ENCODE peak calls at places on chromosomes 13 and 19, in six cellular contexts. Q is GM12892, P is NB4, E is transverse colon, O is heart left ventricle, K is adrenal gland. M is an unnamed sample.

GRCh38 chr13:82224806-82225205 is 1657.5 kb downstream of the SLITRK1 start:
- DNase-seq in Q (no peak), P (no peak), E (no peak), O (no peak), K (no peak), M (no peak)

GRCh38 chr13:34383728-34384127 is 558.3 kb upstream of the NBEA start:
- DNase-seq in Q (no peak), P (no peak), E (no peak), O (no peak), K (no peak), M (no peak)

GRCh38 chr13:42990147-42990990 is 1.7 kb downstream of the EPSTI1 start:
- DNase-seq in Q (no peak), P (no peak), E (no peak), O (no peak), K (no peak), M (no peak)

GRCh38 chr19:42596391-42597071 is 1.8 kb upstream of the CEACAM8 start:
- DNase-seq in Q (peak; percentile 25), P (peak; percentile 8), E (peak; percentile 39), O (peak; percentile 30), K (peak; percentile 55), M (peak; percentile 7)

GRCh38 chr13:35978607-35979316 is 152.4 kb downstream of the DCLK1 start:
- DNase-seq in Q (no peak), P (peak; percentile 75), E (no peak), O (no peak), K (peak; percentile 48), M (peak; percentile 30)

GRCh38 chr19:54023191-54023590 is 31.8 kb downstream of the CACNG6 start:
- DNase-seq in Q (no peak), P (peak; percentile 45), E (no peak), O (no peak), K (no peak), M (no peak)

GRCh38 chr13:26459276-26460131 is 98.0 kb upstream of the WASF3 start:
- DNase-seq in Q (no peak), P (no peak), E (no peak), O (peak; percentile 79), K (no peak), M (no peak)

GRCh38 chr19:18558202-18558555 is 509 bp downstream of the KXD1 start:
- DNase-seq in Q (no peak), P (no peak), E (no peak), O (no peak), K (no peak), M (no peak)

GRCh38 chr13:114096811-114097503 is 35.5 kb downstream of the RASA3 start:
- DNase-seq in Q (no peak), P (no peak), E (no peak), O (no peak), K (no peak), M (no peak)

GRCh38 chr19:38452430-38453366 is 19.2 kb downstream of the RYR1 start:
- DNase-seq in Q (no peak), P (peak; percentile 31), E (no peak), O (peak; percentile 34), K (no peak), M (no peak)

GRCh38 chr13:39777527-39778061 is 122.1 kb downstream of the COG6 start:
- DNase-seq in Q (no peak), P (peak; percentile 62), E (no peak), O (no peak), K (no peak), M (no peak)

GRCh38 chr19:48540110-48540509 is 11.9 kb upstream of the SULT2B1 start:
- DNase-seq in Q (no peak), P (no peak), E (no peak), O (no peak), K (no peak), M (no peak)

GRCh38 chr13:112067121-112067741 is at the start of gene SOX1:
- DNase-seq in Q (no peak), P (no peak), E (no peak), O (no peak), K (no peak), M (no peak)

GRCh38 chr19:19386373-19386869 is 19.1 kb upstream of the GATAD2A start:
- DNase-seq in Q (no peak), P (peak; percentile 31), E (peak; percentile 28), O (no peak), K (no peak), M (no peak)

GRCh38 chr19:12774588-12775555 is at the start of gene HOOK2:
- DNase-seq in Q (no peak), P (no peak), E (peak; percentile 97), O (no peak), K (no peak), M (peak; percentile 94)

GRCh38 chr13:20035130-20035529 is 76.6 kb downstream of the ZMYM2 start:
- DNase-seq in Q (no peak), P (no peak), E (no peak), O (no peak), K (no peak), M (no peak)

DNA sequence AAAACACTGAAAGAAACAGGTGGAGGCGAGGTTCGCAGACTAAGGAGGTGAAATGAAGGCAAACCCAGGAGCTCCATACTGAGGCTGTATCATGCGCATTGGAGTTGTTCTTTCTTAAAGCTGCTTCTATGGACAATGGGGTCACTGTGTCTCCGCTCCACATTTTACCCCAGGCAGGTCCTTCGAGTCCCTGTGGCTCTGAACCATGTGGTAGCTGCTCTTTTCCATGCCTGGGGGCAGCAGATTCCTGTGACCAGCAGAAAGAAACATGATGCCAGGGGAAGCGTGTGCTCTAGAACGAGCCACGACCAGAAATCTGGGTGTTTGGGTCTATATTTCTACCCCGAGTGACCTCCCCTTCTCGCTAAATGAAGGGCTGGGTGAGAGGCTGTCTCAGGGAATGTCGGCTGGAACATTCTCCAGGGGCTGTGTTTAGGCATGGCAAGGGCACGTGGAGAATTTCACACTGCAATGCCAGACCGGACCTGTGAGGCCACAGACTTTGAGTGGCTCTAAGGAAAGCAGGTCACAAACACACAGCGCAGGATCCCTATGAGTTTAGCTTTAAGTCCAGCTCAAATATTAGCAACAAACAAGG is 95.7 kb upstream of the IRS2 start:
- DNase-seq in Q (no peak), P (no peak), E (no peak), O (no peak), K (no peak), M (no peak)
- TF ChIP-seq POLR2A in Q (no peak), P (no peak), E (no peak), O (no peak), K (no peak), M (no peak)

GRCh38 chr19:51686171-51686570 is 7.0 kb upstream of the SPACA6 start:
- DNase-seq in Q (no peak), P (no peak), E (no peak), O (no peak), K (peak; percentile 54), M (no peak)

GRCh38 chr19:51680474-51680873 is 12.7 kb upstream of the SPACA6 start:
- DNase-seq in Q (no peak), P (no peak), E (no peak), O (no peak), K (no peak), M (no peak)

GRCh38 chr19:51676566-51677083 is 16.5 kb upstream of the SPACA6 start:
- DNase-seq in Q (no peak), P (no peak), E (no peak), O (no peak), K (no peak), M (no peak)

DNA sequence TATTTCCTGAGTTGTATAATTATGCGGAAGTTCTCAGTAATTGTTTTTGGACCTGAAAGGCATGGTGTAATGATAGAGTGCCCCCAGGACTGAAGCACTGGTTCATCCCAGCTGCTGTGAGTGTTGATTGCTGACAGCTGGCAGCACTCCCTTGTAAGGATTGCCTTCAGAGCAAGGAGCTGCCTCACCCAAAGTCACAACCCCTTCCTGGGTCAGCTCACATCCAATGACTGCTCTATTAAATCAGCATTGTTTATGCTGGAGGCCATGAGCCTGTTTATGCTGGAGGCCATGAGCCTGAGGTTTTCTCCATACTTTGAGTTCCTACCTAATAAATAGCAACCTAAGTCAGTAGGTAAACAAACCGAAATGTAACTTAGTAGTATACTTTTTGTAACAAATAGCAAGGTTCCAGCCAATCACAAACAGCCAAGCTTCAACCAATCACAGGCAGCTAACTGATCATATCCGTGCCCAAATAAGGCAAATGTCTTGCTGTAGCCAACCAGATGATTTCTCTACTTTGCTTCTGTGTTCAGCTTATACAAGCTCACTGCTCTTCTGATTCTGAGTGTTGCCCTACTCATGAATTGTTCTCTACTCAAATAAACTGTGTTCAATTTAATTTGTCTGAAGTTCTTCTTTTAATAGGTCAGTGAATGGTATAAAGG is 11.7 kb upstream of the SPACA6 start:
- DNase-seq in Q (no peak), P (no peak), E (no peak), O (no peak), K (no peak), M (no peak)
- TF ChIP-seq POLR2A in Q (no peak), P (no peak), E (no peak), O (no peak), K (no peak), M (no peak)

GRCh38 chr19:3403489-3404323 is 37.3 kb downstream of the NFIC start:
- DNase-seq in Q (no peak), P (no peak), E (peak; percentile 80), O (peak; percentile 96), K (peak; percentile 97), M (peak; percentile 88)

GRCh38 chr19:3402631-3403443 is 36.5 kb downstream of the NFIC start:
- DNase-seq in Q (no peak), P (no peak), E (no peak), O (no peak), K (no peak), M (no peak)

GRCh38 chr19:3406571-3407111 is 40.3 kb downstream of the NFIC start:
- DNase-seq in Q (no peak), P (no peak), E (no peak), O (no peak), K (no peak), M (no peak)

GRCh38 chr19:3405261-3405653 is 38.9 kb downstream of the NFIC start:
- DNase-seq in Q (no peak), P (no peak), E (no peak), O (no peak), K (no peak), M (no peak)

DNA sequence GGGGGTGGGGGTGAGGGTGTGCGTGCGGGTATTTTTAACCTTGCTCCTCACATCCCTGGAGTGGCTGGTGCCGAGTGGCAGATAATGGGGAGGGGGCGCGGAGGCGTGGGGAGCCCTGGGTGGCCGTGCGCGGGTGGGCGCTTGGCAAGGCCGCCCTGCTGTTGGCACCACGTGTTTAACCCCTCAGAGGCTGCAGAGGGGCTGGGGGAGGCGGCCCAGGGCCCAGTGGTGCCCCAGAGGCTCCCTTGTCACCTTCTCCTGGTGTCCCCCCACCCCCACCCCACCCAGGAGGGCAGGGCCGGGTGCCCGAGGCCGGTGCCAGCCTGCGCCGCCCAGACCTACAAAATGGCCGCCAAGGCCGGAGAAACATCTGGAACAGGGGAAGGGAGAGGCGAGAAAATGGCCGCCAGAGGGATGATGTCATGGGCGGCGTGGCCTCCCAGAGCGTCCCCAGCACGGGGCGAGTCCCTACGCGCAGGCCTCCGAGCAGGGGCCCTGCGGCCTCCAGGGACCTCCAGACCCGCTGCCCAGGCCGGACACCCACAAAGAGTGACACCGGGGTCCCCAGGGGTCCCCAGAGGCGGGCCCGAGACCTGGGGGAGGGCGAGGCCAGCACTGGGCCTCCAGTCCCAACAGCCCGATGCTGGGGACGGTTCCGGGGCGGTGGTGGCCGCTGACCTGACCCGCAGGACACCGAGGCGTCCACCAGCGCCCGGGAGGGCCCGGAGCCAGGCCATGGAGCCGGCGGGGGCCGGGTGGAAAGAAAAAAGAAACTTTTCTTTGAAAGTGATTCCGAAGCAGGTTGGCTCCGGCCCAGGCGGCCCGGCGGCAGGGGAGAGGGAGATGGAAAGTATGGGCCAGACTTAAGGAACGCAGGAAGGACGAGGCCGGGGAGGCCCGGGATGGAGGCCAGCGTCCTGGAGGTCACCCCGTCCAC is 38.2 kb downstream of the NFIC start:
- DNase-seq in Q (no peak), P (no peak), E (peak; percentile 66), O (peak; percentile 94), K (peak; percentile 90), M (peak; percentile 86)
- TF ChIP-seq POLR2A in Q (no peak), P (no peak), E (peak; percentile 37), O (peak; percentile 66), K (peak; percentile 57), M (peak; percentile 67)

GRCh38 chr13:91347212-91347995 is at the start of gene MIR17HG:
- DNase-seq in Q (peak; percentile 42), P (peak; percentile 95), E (peak; percentile 94), O (peak; percentile 91), K (peak; percentile 88), M (peak; percentile 90)
- TF ChIP-seq POLR2A in Q (peak; percentile 86), P (peak; percentile 96), E (peak; percentile 66), O (peak; percentile 78), K (peak; percentile 54), M (peak; percentile 76)

M was measured in prostate gland.